ENCODE peak calls at places on chromosomes 16 and 17, in seven cellular contexts. V, D, W, R, U, Y and E are unnamed samples.
A peak's percentile ranks its signal among the peaks of the same experiment; 100 is the strongest.

GRCh38 chr16:23511731-23512130 is 1.4 kb upstream of the GGA2 start:
- DNase-seq in V (no peak), R (no peak), U (no peak), D (no peak), Y (no peak), W (no peak), E (no peak)

GRCh38 chr17:51869387-51869786 is 289.1 kb downstream of the CA10 start:
- DNase-seq in U (peak; percentile 48), V (no peak), R (no peak), D (peak; percentile 59), W (no peak), Y (no peak), E (no peak)

GRCh38 chr17:879546-879945 is 97.4 kb downstream of the MRM3 start:
- DNase-seq in R (peak; percentile 88), U (peak; percentile 58), D (peak; percentile 96), W (peak; percentile 68), V (peak; percentile 67), Y (peak; percentile 77), E (peak; percentile 97)

GRCh38 chr17:19376799-19377198 is 1.5 kb upstream of the MAPK7 start:
- DNase-seq in R (no peak), W (no peak), U (peak; percentile 28), V (no peak), D (peak; percentile 65), Y (no peak), E (no peak)

GRCh38 chr16:14013145-14013570 is 58.0 kb upstream of the MRTFB start:
- DNase-seq in W (no peak), V (no peak), D (no peak), Y (no peak), U (no peak), R (no peak), E (no peak)

GRCh38 chr16:28126684-28127620 is 63.4 kb upstream of the GSG1L start:
- DNase-seq in U (no peak), Y (no peak), D (no peak), V (no peak), W (no peak), R (no peak), E (no peak)

GRCh38 chr16:65070831-65071230 is 51.0 kb downstream of the CDH11 start:
- DNase-seq in R (no peak), V (peak; percentile 49), D (peak; percentile 90), Y (peak; percentile 69), W (peak; percentile 98), U (no peak), E (peak; percentile 90)

GRCh38 chr16:8720967-8721692 is 46.7 kb downstream of the ABAT start:
- DNase-seq in D (no peak), Y (no peak), V (no peak), W (no peak), U (no peak), R (no peak), E (no peak)

GRCh38 chr16:56547949-56548567 is 16.8 kb upstream of the MT4 start:
- DNase-seq in V (no peak), R (no peak), U (no peak), D (no peak), W (no peak), Y (no peak), E (no peak)

GRCh38 chr17:73798111-73798748 is 154.0 kb upstream of the SDK2 start:
- DNase-seq in R (no peak), D (peak; percentile 52), V (peak; percentile 98), U (no peak), W (peak; percentile 100), Y (no peak), E (peak; percentile 94)

GRCh38 chr16:138049-138417 is 440 bp downstream of the NPRL3 start:
- DNase-seq in W (no peak), V (peak; percentile 47), R (no peak), D (no peak), Y (peak; percentile 63), U (peak; percentile 32), E (no peak)

GRCh38 chr16:88703486-88704309 is 2.5 kb downstream of the RNF166 start:
- DNase-seq in D (no peak), U (no peak), Y (no peak), V (no peak), W (no peak), R (peak; percentile 90), E (no peak)
- H3K4me3 ChIP-seq in D (no peak overlapping the region), U (no peak overlapping the region), Y (no peak overlapping the region), V (no peak overlapping the region), W (no peak overlapping the region), R (peak overlapping the region; percentile 100), E (no peak overlapping the region)

GRCh38 chr17:37714897-37715296 is 30.0 kb downstream of the HNF1B start:
- DNase-seq in V (peak; percentile 53), U (no peak), W (no peak), R (no peak), D (peak; percentile 58), Y (no peak), E (no peak)
- TF ChIP-seq CTCF in V (peak; percentile 47), U (no peak), W (no peak), R (no peak), D (peak; percentile 52), Y (no peak), E (no peak)

GRCh38 chr16:89918453-89919347 is at the start of gene MC1R:
- DNase-seq in R (no peak), W (peak; percentile 29), Y (no peak), U (peak; percentile 19), V (peak; percentile 51), D (no peak), E (no peak)
- H3K4me3 ChIP-seq in R (peak within 1 kb of the TSS; percentile 40), W (no peak within 1 kb of the TSS), Y (peak within 1 kb of the TSS; percentile 19), U (peak within 1 kb of the TSS; percentile 52), V (peak within 1 kb of the TSS; percentile 40), D (no peak within 1 kb of the TSS), E (peak within 1 kb of the TSS; percentile 32)

DNA sequence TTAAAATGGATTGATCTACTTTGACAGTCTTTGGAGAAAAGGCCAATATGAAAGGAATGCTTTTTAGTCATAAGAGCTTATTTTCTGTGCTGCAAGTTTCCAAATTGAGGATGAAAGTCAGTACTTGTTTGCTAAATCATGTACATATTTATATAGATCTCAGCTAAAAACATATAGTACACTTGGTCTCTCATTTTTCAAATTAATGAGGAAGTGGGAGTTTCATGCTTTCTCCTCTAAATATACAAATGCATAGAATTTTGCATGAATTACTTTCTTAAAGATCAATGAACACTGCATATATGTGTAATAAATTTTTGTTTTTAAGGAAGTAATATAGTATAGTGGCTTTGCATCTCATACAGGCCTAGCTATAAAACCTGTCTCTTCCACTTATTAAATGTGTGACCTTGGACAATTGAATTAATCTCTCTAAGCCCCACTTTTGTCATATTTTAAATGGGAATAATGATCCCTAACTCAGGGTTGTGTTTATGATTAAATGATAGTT is 161.6 kb downstream of the PHKB start:
- DNase-seq in U (no peak), D (no peak), Y (no peak), R (no peak), W (no peak), V (no peak), E (no peak)
- TF ChIP-seq CTCF in U (no peak), D (no peak), Y (no peak), R (no peak), W (no peak), V (no peak), E (no peak)

DNA sequence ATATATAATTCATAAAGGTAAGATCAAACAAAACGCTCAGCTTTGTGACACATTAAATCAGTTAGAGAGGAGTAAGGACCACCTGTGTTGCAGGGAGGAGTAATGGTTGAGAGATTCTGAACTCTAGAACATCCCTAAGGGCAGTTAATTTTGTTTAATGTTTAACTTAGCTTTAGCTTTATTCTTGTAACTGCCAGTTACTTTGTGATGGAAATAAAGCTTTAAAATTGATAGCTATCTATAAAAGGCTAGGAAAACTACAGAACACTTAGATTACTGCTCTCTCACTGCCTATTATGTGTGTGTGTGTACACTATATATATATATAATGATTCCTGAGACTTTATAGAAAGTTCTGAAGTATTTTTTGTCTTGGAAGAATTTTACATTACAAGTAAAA is 37.8 kb downstream of the PTRH2 start:
- DNase-seq in V (no peak), D (no peak), W (no peak), U (no peak), R (no peak), Y (no peak), E (no peak)
- H3K4me3 ChIP-seq in V (no peak overlapping the region), D (no peak overlapping the region), W (no peak overlapping the region), U (no peak overlapping the region), R (no peak overlapping the region), Y (no peak overlapping the region), E (no peak overlapping the region)

GRCh38 chr17:75069783-75070182 is 18.0 kb upstream of the SLC16A5 start:
- DNase-seq in D (peak; percentile 56), R (no peak), U (peak; percentile 21), W (peak; percentile 50), Y (no peak), V (peak; percentile 78), E (no peak)
- TF ChIP-seq CTCF in D (peak; percentile 60), R (peak; percentile 32), U (peak; percentile 34), W (peak; percentile 40), Y (no peak), V (peak; percentile 78), E (peak; percentile 42)

GRCh38 chr16:31063843-31064611 is 10.0 kb downstream of the ZNF668 start:
- DNase-seq in W (no peak), Y (no peak), U (no peak), R (peak; percentile 44), V (no peak), D (no peak), E (no peak)
- H3K4me3 ChIP-seq in W (no peak overlapping the region), Y (no peak overlapping the region), U (no peak overlapping the region), R (peak overlapping the region; percentile 14), V (no peak overlapping the region), D (no peak overlapping the region), E (no peak overlapping the region)

DNA sequence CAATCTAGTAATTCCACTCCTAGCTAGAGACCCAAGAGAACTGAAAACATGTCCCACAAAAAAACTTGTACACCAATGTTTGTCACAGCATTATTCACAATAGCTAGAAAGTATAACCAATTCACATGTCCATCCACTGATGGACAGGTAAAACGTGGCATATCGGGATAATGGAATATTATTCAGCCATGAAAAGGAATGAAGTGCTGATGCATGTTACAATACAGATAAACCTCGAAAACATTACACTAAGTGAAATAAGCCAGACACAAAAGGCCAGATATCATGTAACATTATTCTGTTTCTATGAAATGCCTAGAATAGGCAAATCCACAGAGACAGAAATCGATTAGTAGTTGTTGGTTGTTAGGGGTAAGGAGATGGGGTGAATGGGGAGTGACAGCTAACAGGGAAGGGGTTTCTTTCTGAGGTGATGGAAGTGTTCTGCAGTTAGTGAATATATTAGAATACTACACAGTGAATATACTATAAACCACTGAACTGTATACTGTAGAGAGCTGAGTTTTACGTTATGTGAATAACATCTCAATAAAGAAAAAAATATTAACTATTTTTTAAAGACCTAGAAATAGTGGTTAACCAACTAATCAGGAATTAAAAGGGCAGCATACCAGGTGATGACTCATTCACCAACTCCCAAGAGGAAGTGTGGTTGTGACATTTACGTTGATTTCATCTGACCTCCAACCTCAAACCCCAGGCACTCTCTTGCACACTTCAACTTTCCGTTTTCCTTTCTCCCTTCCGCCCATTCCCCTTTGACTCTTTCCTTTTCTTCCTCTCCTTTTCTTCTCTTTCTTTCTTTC is 48.6 kb downstream of the GAS7 start:
- DNase-seq in V (no peak), U (no peak), D (peak; percentile 7), Y (no peak), W (peak; percentile 93), R (no peak), E (peak; percentile 79)
- TF ChIP-seq CTCF in V (no peak), U (no peak), D (no peak), Y (no peak), W (no peak), R (no peak), E (no peak)

DNA sequence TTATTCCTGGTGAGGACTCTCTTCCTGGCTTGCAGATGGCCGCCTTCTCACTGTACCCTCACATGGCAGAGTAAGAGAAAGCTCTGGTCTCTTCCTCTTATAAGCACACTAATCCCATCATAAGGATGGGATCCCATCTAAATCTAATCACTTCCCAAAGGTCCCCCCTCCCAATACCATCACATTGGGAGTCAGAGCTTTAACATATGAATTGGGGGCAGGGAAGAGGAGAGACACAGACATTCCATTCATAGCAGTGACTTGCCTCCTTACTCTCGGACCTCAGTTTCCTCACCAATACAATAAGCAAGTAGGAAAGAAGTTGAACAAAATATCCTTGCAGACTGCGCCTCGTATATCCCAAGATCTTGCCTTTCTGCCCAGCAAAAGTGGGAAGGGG is 1.7 kb downstream of the CLEC19A start:
- DNase-seq in D (no peak), Y (no peak), U (no peak), W (no peak), R (no peak), V (no peak), E (no peak)
- H3K4me3 ChIP-seq in D (no peak overlapping the region), Y (no peak overlapping the region), U (no peak overlapping the region), W (no peak overlapping the region), R (no peak overlapping the region), V (no peak overlapping the region), E (no peak overlapping the region)